ENCODE peak calls at places on chromosome 14, in six cellular contexts. T is endothelial cell; C is gastrocnemius medialis; H is stimulated activated CD8-positive, alpha-beta memory T cell treated with anti-CD3 and anti-CD28 coated beads, Interleukin-7, amount 100 ng/mL, for 1 hour; I is stimulated activated CD4-positive, alpha-beta T cell treated with anti-CD3 and anti-CD28 coated beads, Interleukin-1b, Interleukin-23, amount 100 ng/mL, for 4 hours; Y is GM04504. S is an unnamed sample.

GRCh38 chr14:61532818-61533217 is 162.5 kb upstream of the HIF1A start:
- DNase-seq in H (no peak), C (no peak), T (no peak), I (no peak), Y (no peak), S (no peak)

GRCh38 chr14:77804592-77804991 is 4.7 kb downstream of the ADCK1 start:
- DNase-seq in H (no peak), Y (no peak), I (no peak), T (peak; percentile 31), C (no peak), S (peak; percentile 54)

GRCh38 chr14:92516966-92517350 is 3.4 kb downstream of the RIN3 start:
- DNase-seq in H (peak; percentile 32), C (no peak), Y (no peak), T (no peak), I (no peak), S (no peak)

GRCh38 chr14:76698191-76698590 is 63.1 kb upstream of the VASH1 start:
- DNase-seq in H (no peak), Y (no peak), T (no peak), C (no peak), I (no peak), S (no peak)

GRCh38 chr14:58731465-58732330 is 93.9 kb downstream of the DACT1 start:
- DNase-seq in H (no peak), I (no peak), C (no peak), Y (peak; percentile 98), T (no peak), S (no peak)

GRCh38 chr14:101476931-101477553 is 84.3 kb upstream of the DIO3 start:
- DNase-seq in H (no peak), Y (no peak), C (no peak), T (no peak), I (no peak), S (peak; percentile 56)

GRCh38 chr14:100213956-100214767 is 24.8 kb upstream of the YY1 start:
- DNase-seq in Y (no peak), I (peak; percentile 96), C (peak; percentile 64), T (peak; percentile 79), H (peak; percentile 77), S (peak; percentile 90)

GRCh38 chr14:94581127-94581999 is at the start of gene SERPINA5:
- DNase-seq in T (peak; percentile 5), H (no peak), I (no peak), Y (no peak), C (peak; percentile 44), S (peak; percentile 69)

GRCh38 chr14:99321955-99322730 is 50.1 kb upstream of the BCL11B start:
- DNase-seq in Y (no peak), C (no peak), T (no peak), H (no peak), I (no peak), S (peak; percentile 39)

GRCh38 chr14:92945959-92946846 is 23.3 kb downstream of the CHGA start:
- DNase-seq in I (no peak), Y (no peak), T (no peak), C (no peak), H (no peak), S (no peak)

GRCh38 chr14:103123634-103124500 is 606 bp downstream of the TNFAIP2 start:
- DNase-seq in T (peak; percentile 62), I (no peak), C (no peak), Y (no peak), H (no peak), S (peak; percentile 66)

GRCh38 chr14:89221109-89221508 is 195.9 kb downstream of the FOXN3 start:
- DNase-seq in Y (peak; percentile 53), C (no peak), I (no peak), T (no peak), H (no peak), S (no peak)

GRCh38 chr14:71497645-71498086 is 434.6 kb upstream of the RGS6 start:
- DNase-seq in T (no peak), C (no peak), I (no peak), Y (peak; percentile 35), H (no peak), S (no peak)

GRCh38 chr14:61553730-61554641 is 141.3 kb upstream of the HIF1A start:
- DNase-seq in C (no peak), I (no peak), H (no peak), Y (peak; percentile 99), T (no peak), S (no peak)

GRCh38 chr14:68554231-68554630 is 238.6 kb downstream of the ZFP36L1 start:
- DNase-seq in I (no peak), Y (no peak), T (no peak), C (no peak), H (no peak), S (peak; percentile 22)

GRCh38 chr14:89351958-89352404 is 65.1 kb downstream of the FOXN3 start:
- DNase-seq in C (no peak), Y (no peak), H (no peak), I (no peak), T (no peak), S (no peak)

GRCh38 chr14:65100905-65101541 is 1.3 kb downstream of the MAX start:
- DNase-seq in H (no peak), Y (no peak), C (no peak), T (no peak), I (no peak), S (no peak)

GRCh38 chr14:76011959-76012802 is 26.6 kb downstream of the IFT43 start:
- DNase-seq in T (no peak), Y (no peak), I (no peak), H (no peak), C (no peak), S (no peak)

GRCh38 chr14:100416921-100417451 is 93.8 kb downstream of the SLC25A47 start:
- DNase-seq in I (no peak), Y (peak; percentile 62), T (no peak), C (no peak), H (no peak), S (no peak)

GRCh38 chr14:88749139-88749538 is 43.6 kb downstream of the EML5 start:
- DNase-seq in C (no peak), T (no peak), I (no peak), H (no peak), Y (no peak), S (no peak)

GRCh38 chr14:50542941-50543418 is 10.6 kb upstream of the MAP4K5 start:
- DNase-seq in H (no peak), I (no peak), C (peak; percentile 6), Y (no peak), T (peak; percentile 48), S (no peak)

S was measured in ecto neural progenitor cell.